ENCODE peak calls at places on chromosomes 16 and 17, in nine cellular contexts. J is stomach, P is AG10803, E is brain microvascular endothelial cell, I is fibroblast of the aortic adventitia, C is epithelial cell of esophagus, U is astrocyte of the spinal cord, T is lung, G is GM23338. W is an unnamed sample.

GRCh38 chr16:22016927-22017326 is 9.0 kb downstream of the MOSMO start:
- DNase-seq in J (no peak), P (no peak), E (no peak), I (no peak), C (no peak), U (no peak), T (no peak), G (no peak), W (no peak)

GRCh38 chr16:70687172-70687531 is 1.3 kb upstream of the MTSS2 start:
- DNase-seq in J (no peak), P (no peak), E (no peak), I (no peak), C (no peak), U (no peak), T (no peak), G (no peak), W (no peak)

GRCh38 chr16:9797306-9797705 is 384.9 kb downstream of the GRIN2A start:
- DNase-seq in J (no peak), P (peak), E (peak), I (peak), C (peak), U (peak), T (no peak), G (no peak), W (peak)

GRCh38 chr16:72530434-72530833 is 358.5 kb upstream of the PMFBP1 start:
- DNase-seq in J (no peak), P (peak), E (peak), I (peak), C (peak), U (peak), T (no peak), G (peak), W (peak)

GRCh38 chr16:8892101-8892575 is 10.0 kb downstream of the LITAFD start:
- DNase-seq in J (no peak), P (no peak), E (no peak), I (no peak), C (no peak), U (no peak), T (no peak), G (no peak), W (peak)

GRCh38 chr16:78310990-78311561 is 211.6 kb downstream of the WWOX start:
- DNase-seq in J (no peak), P (peak), E (no peak), I (no peak), C (no peak), U (peak), T (no peak), G (peak), W (no peak)

GRCh38 chr17:60102632-60103047 is 23.9 kb upstream of the HEATR6 start:
- DNase-seq in J (no peak), P (peak), E (peak), I (peak), C (peak), U (peak), T (peak), G (no peak), W (peak)

GRCh38 chr16:70611224-70611598 is 35.1 kb upstream of the IL34 start:
- DNase-seq in J (no peak), P (no peak), E (no peak), I (no peak), C (no peak), U (no peak), T (no peak), G (peak), W (no peak)

GRCh38 chr16:23145608-23146007 is 3.6 kb downstream of the USP31 start:
- DNase-seq in J (no peak), P (peak), E (peak), I (peak), C (peak), U (peak), T (no peak), G (peak), W (peak)

GRCh38 chr16:46896314-46896968 is 12.3 kb downstream of the GPT2 start:
- DNase-seq in J (no peak), P (no peak), E (no peak), I (no peak), C (no peak), U (no peak), T (no peak), G (no peak), W (peak)

GRCh38 chr16:83968483-83968865 is 430 bp downstream of the NECAB2 start:
- DNase-seq in J (no peak), P (no peak), E (no peak), I (no peak), C (no peak), U (no peak), T (no peak), G (no peak), W (no peak)

GRCh38 chr17:81453712-81454111 is 58.5 kb downstream of the BAHCC1 start:
- DNase-seq in J (no peak), P (no peak), E (no peak), I (no peak), C (no peak), U (no peak), T (no peak), G (no peak), W (no peak)

GRCh38 chr16:2614761-2615191 is 67.5 kb upstream of the KCTD5 start:
- DNase-seq in J (no peak), P (no peak), E (no peak), I (no peak), C (no peak), U (no peak), T (no peak), G (no peak), W (no peak)

GRCh38 chr17:63841350-63842172 is 924 bp downstream of the SMARCD2 start:
- DNase-seq in J (peak), P (peak), E (peak), I (peak), C (peak), U (peak), T (peak), G (peak), W (peak)

GRCh38 chr17:28154242-28154641 is 111.8 kb downstream of the NLK start:
- DNase-seq in J (no peak), P (no peak), E (no peak), I (no peak), C (no peak), U (no peak), T (no peak), G (no peak), W (no peak)

GRCh38 chr16:78709137-78709871 is 609.9 kb downstream of the WWOX start:
- DNase-seq in J (no peak), P (no peak), E (no peak), I (no peak), C (no peak), U (no peak), T (no peak), G (peak), W (no peak)

GRCh38 chr16:88351521-88352101 is 31.1 kb upstream of the ZNF469 start:
- DNase-seq in J (no peak), P (no peak), E (no peak), I (no peak), C (no peak), U (no peak), T (no peak), G (no peak), W (no peak)

GRCh38 chr16:1613728-1614225 is 1.6 kb downstream of the CRAMP1 start:
- DNase-seq in J (peak), P (no peak), E (peak), I (peak), C (peak), U (no peak), T (no peak), G (no peak), W (no peak)

DNA sequence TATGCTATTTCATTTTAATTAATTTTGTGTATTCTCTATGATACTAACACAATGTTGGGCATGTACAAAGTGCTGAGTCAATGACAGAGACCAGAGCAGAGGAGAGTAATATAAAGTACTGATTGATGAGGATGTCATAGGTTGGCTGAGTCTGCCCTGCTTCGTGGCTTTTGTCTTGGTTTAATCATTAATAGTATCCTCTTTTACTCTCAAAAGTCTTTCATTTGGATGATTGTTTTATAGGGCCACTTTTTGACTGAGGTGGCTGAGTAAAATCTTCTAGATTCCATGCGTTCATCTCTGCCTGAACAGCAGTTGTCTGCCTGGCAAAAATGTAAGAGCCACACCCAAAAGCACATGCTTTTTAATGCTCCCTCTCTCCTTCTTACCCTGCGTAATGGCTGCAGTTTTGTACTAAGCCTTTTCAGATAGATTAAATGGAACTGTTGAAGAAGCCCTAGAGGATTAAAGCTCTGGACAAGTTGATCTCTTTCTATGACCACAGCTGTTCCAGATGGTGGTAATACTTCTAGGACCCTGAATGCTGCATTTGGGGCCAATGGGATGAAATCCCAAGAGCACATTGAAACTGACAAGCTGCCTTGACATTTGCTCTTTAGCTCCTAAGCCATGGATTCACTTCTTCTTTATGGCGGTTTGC is 59.8 kb downstream of the MAP2K6 start:
- DNase-seq in J (no peak), P (no peak), E (no peak), I (no peak), C (no peak), U (no peak), T (no peak), G (no peak), W (peak)
- TF ChIP-seq CTCF in J (no peak), P (no peak), E (no peak), I (no peak), C (no peak), U (no peak), T (no peak), G (no peak), W (no peak)

GRCh38 chr16:30874821-30875717 is 18.8 kb downstream of the BCL7C start:
- DNase-seq in J (peak), P (peak), E (peak), I (peak), C (peak), U (peak), T (peak), G (peak), W (peak)

GRCh38 chr16:30875881-30876791 is 17.7 kb downstream of the BCL7C start:
- DNase-seq in J (no peak), P (peak), E (no peak), I (no peak), C (peak), U (no peak), T (no peak), G (peak), W (peak)

GRCh38 chr16:30874244-30874820 is 19.5 kb downstream of the BCL7C start:
- DNase-seq in J (no peak), P (no peak), E (no peak), I (no peak), C (no peak), U (no peak), T (no peak), G (peak), W (no peak)

GRCh38 chr16:30882429-30883310 is 11.2 kb downstream of the BCL7C start:
- DNase-seq in J (no peak), P (no peak), E (no peak), I (no peak), C (no peak), U (no peak), T (no peak), G (no peak), W (no peak)

DNA sequence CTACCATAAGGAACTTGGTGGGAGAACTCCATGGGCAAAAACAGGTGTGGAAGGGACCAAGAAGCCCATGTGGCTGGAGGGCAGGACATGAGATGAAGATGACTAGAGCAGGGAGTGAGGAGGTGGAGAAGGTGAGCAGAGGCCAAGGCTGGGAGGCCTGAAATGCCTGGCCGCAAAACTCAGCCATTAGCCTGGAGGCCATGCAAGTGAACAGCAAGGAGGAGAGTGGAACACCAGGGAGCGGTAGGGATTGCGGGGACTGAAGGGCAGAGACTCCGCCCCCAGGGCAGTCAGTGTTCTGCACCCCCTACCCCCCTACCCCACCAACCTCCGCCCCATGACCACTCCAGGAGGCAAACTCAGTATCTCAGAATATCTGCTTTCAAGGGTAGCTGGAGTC is 17.0 kb downstream of the BCL7C start:
- DNase-seq in J (no peak), P (no peak), E (no peak), I (no peak), C (no peak), U (no peak), T (no peak), G (peak), W (peak)
- H3K4me3 ChIP-seq in J (peak), P (peak), E (no peak), I (peak), C (no peak), U (no peak), T (no peak), G (peak), W (no peak)

DNA sequence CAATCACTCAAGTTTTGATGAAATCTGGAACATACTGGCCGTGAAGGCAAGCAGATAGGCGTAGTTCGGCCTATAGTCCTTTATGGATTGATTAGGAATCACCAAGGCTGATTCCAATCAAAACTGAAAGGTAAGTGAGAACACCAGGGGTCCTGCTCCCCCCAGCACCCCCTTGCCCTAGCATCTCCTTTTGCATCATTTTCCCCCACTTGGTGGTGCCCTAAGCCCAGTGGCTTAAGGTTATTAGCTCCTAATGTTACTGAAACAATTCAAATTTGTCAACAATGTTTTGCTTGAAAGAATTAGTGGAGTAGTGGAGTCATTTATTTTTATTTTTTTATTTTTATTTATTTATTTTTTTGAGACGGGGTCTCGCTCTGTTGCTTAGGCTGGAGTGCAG is 4.9 kb downstream of the SLFN14 start:
- DNase-seq in J (no peak), P (no peak), E (no peak), I (no peak), C (no peak), U (no peak), T (no peak), G (peak), W (no peak)
- TF ChIP-seq CTCF in J (no peak), P (peak), E (peak), I (peak), C (no peak), U (peak), T (no peak), G (peak), W (peak)

DNA sequence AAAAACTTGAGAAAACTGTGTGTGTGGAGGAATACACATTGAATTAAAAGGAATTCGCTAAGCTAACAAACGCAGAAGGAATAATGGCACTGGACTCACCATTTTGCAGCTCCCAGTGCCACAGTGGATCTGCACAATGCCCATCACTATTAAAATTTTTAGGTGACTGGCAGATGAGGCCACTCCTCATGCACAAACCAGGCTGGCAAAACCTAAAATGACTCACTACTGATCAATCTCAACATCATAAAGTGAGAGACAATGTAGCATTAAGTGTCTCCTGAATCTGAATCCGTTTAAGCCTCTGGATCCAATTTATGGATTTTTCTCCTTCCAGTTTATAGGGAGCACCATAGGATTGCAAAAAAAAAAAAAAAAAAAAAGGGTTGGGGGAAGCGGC is 20.6 kb downstream of the MYH10 start:
- DNase-seq in J (no peak), P (no peak), E (no peak), I (no peak), C (peak), U (no peak), T (no peak), G (no peak), W (no peak)
- H3K4me3 ChIP-seq in J (no peak), P (no peak), E (no peak), I (no peak), C (no peak), U (no peak), T (no peak), G (no peak), W (no peak)

DNA sequence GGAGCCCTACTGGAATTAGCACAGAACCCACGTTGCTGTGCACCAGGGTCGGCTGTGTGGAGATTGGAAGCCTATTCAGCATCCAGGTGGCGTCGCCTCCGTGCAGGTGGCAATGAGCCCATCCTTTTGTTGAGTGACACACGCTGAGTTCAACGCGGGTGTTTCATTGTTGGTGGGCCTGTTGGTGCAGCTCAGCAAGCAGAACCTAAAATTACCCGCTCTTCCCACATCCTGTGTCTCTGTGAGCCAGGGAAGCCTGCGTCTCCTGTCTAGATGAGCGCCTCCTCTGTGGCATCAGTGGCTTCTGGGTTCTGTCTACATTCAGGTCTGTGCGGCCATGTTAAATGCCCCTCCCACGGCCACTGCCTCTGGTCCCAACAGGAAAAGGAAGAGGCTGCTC is 14.5 kb downstream of the CD2BP2 start:
- DNase-seq in J (no peak), P (no peak), E (no peak), I (no peak), C (no peak), U (no peak), T (no peak), G (no peak), W (no peak)
- TF ChIP-seq CTCF in J (no peak), P (no peak), E (no peak), I (no peak), C (no peak), U (no peak), T (no peak), G (no peak), W (no peak)

GRCh38 chr16:27317738-27318398 is 4.1 kb downstream of the IL4R start:
- DNase-seq in J (no peak), P (no peak), E (no peak), I (peak), C (no peak), U (no peak), T (no peak), G (no peak), W (no peak)
- H3K4me3 ChIP-seq in J (peak), P (no peak), E (no peak), I (no peak), C (peak), U (no peak), T (no peak), G (no peak), W (no peak)

GRCh38 chr16:4734063-4734729 is at the start of the genes ANKS3 and DNAAF8:
- DNase-seq in J (peak), P (peak), E (peak), I (peak), C (peak), U (peak), T (peak), G (peak), W (peak)
- TF ChIP-seq CTCF in J (no peak), P (no peak), E (no peak), I (no peak), C (no peak), U (no peak), T (no peak), G (no peak), W (no peak)